ENCODE peak calls at places on chromosomes 16 and 17, in nine cellular contexts. One of them, this sample, is unnamed.

GRCh38 chr17:8887834-8888703 is 20.6 kb upstream of the PIK3R6 start:
- DNase-seq in astrocyte of the cerebellum: no peak
- DNase-seq in T-helper 17 cell: no peak
- DNase-seq in NCI-H748 treated with DMSO at 0.1 percent for 48 hours: no peak
- DNase-seq in AG04450: no peak
- DNase-seq in omental fat pad: no peak
- DNase-seq in HuH-7.5: no peak
- DNase-seq in mammary epithelial cell: no peak
- DNase-seq in mucosa of gallbladder: peak
- DNase-seq in this sample: no peak

GRCh38 chr16:57679768-57680167 is 11.7 kb downstream of the ADGRG3 start:
- DNase-seq in astrocyte of the cerebellum: no peak
- DNase-seq in T-helper 17 cell: no peak
- DNase-seq in NCI-H748 treated with DMSO at 0.1 percent for 48 hours: no peak
- DNase-seq in AG04450: no peak
- DNase-seq in omental fat pad: no peak
- DNase-seq in HuH-7.5: no peak
- DNase-seq in mammary epithelial cell: no peak
- DNase-seq in mucosa of gallbladder: no peak
- DNase-seq in this sample: no peak

GRCh38 chr17:15392326-15392739 is 50.9 kb upstream of the TEKT3 start:
- DNase-seq in astrocyte of the cerebellum: peak
- DNase-seq in T-helper 17 cell: no peak
- DNase-seq in NCI-H748 treated with DMSO at 0.1 percent for 48 hours: no peak
- DNase-seq in AG04450: peak
- DNase-seq in omental fat pad: no peak
- DNase-seq in HuH-7.5: no peak
- DNase-seq in mammary epithelial cell: peak
- DNase-seq in mucosa of gallbladder: no peak
- DNase-seq in this sample: no peak

GRCh38 chr17:77034677-77035424 is 105.9 kb upstream of the SEC14L1 start:
- DNase-seq in astrocyte of the cerebellum: no peak
- DNase-seq in T-helper 17 cell: no peak
- DNase-seq in NCI-H748 treated with DMSO at 0.1 percent for 48 hours: no peak
- DNase-seq in AG04450: no peak
- DNase-seq in omental fat pad: no peak
- DNase-seq in HuH-7.5: no peak
- DNase-seq in mammary epithelial cell: no peak
- DNase-seq in mucosa of gallbladder: no peak
- DNase-seq in this sample: no peak

GRCh38 chr16:55605756-55606155 is 39.3 kb downstream of the CAPNS2 start:
- DNase-seq in astrocyte of the cerebellum: no peak
- DNase-seq in T-helper 17 cell: no peak
- DNase-seq in NCI-H748 treated with DMSO at 0.1 percent for 48 hours: no peak
- DNase-seq in AG04450: no peak
- DNase-seq in omental fat pad: no peak
- DNase-seq in HuH-7.5: no peak
- DNase-seq in mammary epithelial cell: no peak
- DNase-seq in mucosa of gallbladder: no peak
- DNase-seq in this sample: no peak

GRCh38 chr16:27723711-27724490 is 174.0 kb downstream of the KATNIP start:
- DNase-seq in astrocyte of the cerebellum: no peak
- DNase-seq in T-helper 17 cell: no peak
- DNase-seq in NCI-H748 treated with DMSO at 0.1 percent for 48 hours: no peak
- DNase-seq in AG04450: no peak
- DNase-seq in omental fat pad: no peak
- DNase-seq in HuH-7.5: no peak
- DNase-seq in mammary epithelial cell: no peak
- DNase-seq in mucosa of gallbladder: no peak
- DNase-seq in this sample: peak

GRCh38 chr17:17146791-17147406 is 59.2 kb downstream of the PLD6 start:
- DNase-seq in astrocyte of the cerebellum: no peak
- DNase-seq in T-helper 17 cell: no peak
- DNase-seq in NCI-H748 treated with DMSO at 0.1 percent for 48 hours: no peak
- DNase-seq in AG04450: no peak
- DNase-seq in omental fat pad: no peak
- DNase-seq in HuH-7.5: peak
- DNase-seq in mammary epithelial cell: no peak
- DNase-seq in mucosa of gallbladder: no peak
- DNase-seq in this sample: no peak

GRCh38 chr16:88566158-88566557 is 4.0 kb upstream of the ZC3H18 start:
- DNase-seq in astrocyte of the cerebellum: no peak
- DNase-seq in T-helper 17 cell: no peak
- DNase-seq in NCI-H748 treated with DMSO at 0.1 percent for 48 hours: no peak
- DNase-seq in AG04450: peak
- DNase-seq in omental fat pad: no peak
- DNase-seq in HuH-7.5: no peak
- DNase-seq in mammary epithelial cell: peak
- DNase-seq in mucosa of gallbladder: no peak
- DNase-seq in this sample: no peak

GRCh38 chr16:8676160-8676547 is 1.7 kb downstream of the ABAT start:
- DNase-seq in astrocyte of the cerebellum: no peak
- DNase-seq in T-helper 17 cell: no peak
- DNase-seq in NCI-H748 treated with DMSO at 0.1 percent for 48 hours: no peak
- DNase-seq in AG04450: no peak
- DNase-seq in omental fat pad: no peak
- DNase-seq in HuH-7.5: no peak
- DNase-seq in mammary epithelial cell: no peak
- DNase-seq in mucosa of gallbladder: no peak
- DNase-seq in this sample: no peak

GRCh38 chr17:80613732-80614071 is 69.1 kb downstream of the RPTOR start:
- DNase-seq in astrocyte of the cerebellum: no peak
- DNase-seq in T-helper 17 cell: no peak
- DNase-seq in NCI-H748 treated with DMSO at 0.1 percent for 48 hours: peak
- DNase-seq in AG04450: no peak
- DNase-seq in omental fat pad: no peak
- DNase-seq in HuH-7.5: no peak
- DNase-seq in mammary epithelial cell: no peak
- DNase-seq in mucosa of gallbladder: no peak
- DNase-seq in this sample: no peak

GRCh38 chr17:1946021-1946932 is 78.9 kb downstream of the RTN4RL1 start:
- DNase-seq in astrocyte of the cerebellum: no peak
- DNase-seq in T-helper 17 cell: no peak
- DNase-seq in NCI-H748 treated with DMSO at 0.1 percent for 48 hours: no peak
- DNase-seq in AG04450: no peak
- DNase-seq in omental fat pad: no peak
- DNase-seq in HuH-7.5: no peak
- DNase-seq in mammary epithelial cell: no peak
- DNase-seq in mucosa of gallbladder: no peak
- DNase-seq in this sample: no peak

GRCh38 chr16:70759666-70760065 is 41.3 kb downstream of the VAC14 start:
- DNase-seq in astrocyte of the cerebellum: no peak
- DNase-seq in T-helper 17 cell: no peak
- DNase-seq in NCI-H748 treated with DMSO at 0.1 percent for 48 hours: no peak
- DNase-seq in AG04450: no peak
- DNase-seq in omental fat pad: no peak
- DNase-seq in HuH-7.5: no peak
- DNase-seq in mammary epithelial cell: no peak
- DNase-seq in mucosa of gallbladder: no peak
- DNase-seq in this sample: no peak

GRCh38 chr17:57062865-57063264 is 22.2 kb upstream of the AKAP1 start:
- DNase-seq in astrocyte of the cerebellum: no peak
- DNase-seq in T-helper 17 cell: no peak
- DNase-seq in NCI-H748 treated with DMSO at 0.1 percent for 48 hours: no peak
- DNase-seq in AG04450: no peak
- DNase-seq in omental fat pad: no peak
- DNase-seq in HuH-7.5: no peak
- DNase-seq in mammary epithelial cell: no peak
- DNase-seq in mucosa of gallbladder: no peak
- DNase-seq in this sample: no peak

GRCh38 chr17:73998246-73999220 is 204.9 kb upstream of the RPL38 start:
- DNase-seq in astrocyte of the cerebellum: no peak
- DNase-seq in T-helper 17 cell: peak
- DNase-seq in NCI-H748 treated with DMSO at 0.1 percent for 48 hours: peak
- DNase-seq in AG04450: no peak
- DNase-seq in omental fat pad: no peak
- DNase-seq in HuH-7.5: peak
- DNase-seq in mammary epithelial cell: peak
- DNase-seq in mucosa of gallbladder: peak
- DNase-seq in this sample: no peak

GRCh38 chr16:81784042-81784785 is 5.1 kb downstream of the PLCG2 start:
- DNase-seq in astrocyte of the cerebellum: no peak
- DNase-seq in T-helper 17 cell: no peak
- DNase-seq in NCI-H748 treated with DMSO at 0.1 percent for 48 hours: no peak
- DNase-seq in AG04450: no peak
- DNase-seq in omental fat pad: no peak
- DNase-seq in HuH-7.5: no peak
- DNase-seq in mammary epithelial cell: no peak
- DNase-seq in mucosa of gallbladder: no peak
- DNase-seq in this sample: no peak

GRCh38 chr16:82892327-82892726 is 265.6 kb downstream of the CDH13 start:
- DNase-seq in astrocyte of the cerebellum: no peak
- DNase-seq in T-helper 17 cell: no peak
- DNase-seq in NCI-H748 treated with DMSO at 0.1 percent for 48 hours: no peak
- DNase-seq in AG04450: no peak
- DNase-seq in omental fat pad: no peak
- DNase-seq in HuH-7.5: no peak
- DNase-seq in mammary epithelial cell: no peak
- DNase-seq in mucosa of gallbladder: no peak
- DNase-seq in this sample: no peak

GRCh38 chr17:77864234-77865108 is 94.0 kb upstream of the TNRC6C start:
- DNase-seq in astrocyte of the cerebellum: no peak
- DNase-seq in T-helper 17 cell: no peak
- DNase-seq in NCI-H748 treated with DMSO at 0.1 percent for 48 hours: no peak
- DNase-seq in AG04450: no peak
- DNase-seq in omental fat pad: no peak
- DNase-seq in HuH-7.5: no peak
- DNase-seq in mammary epithelial cell: no peak
- DNase-seq in mucosa of gallbladder: no peak
- DNase-seq in this sample: no peak

GRCh38 chr17:29102046-29102445 is 59.1 kb downstream of the PIPOX start:
- DNase-seq in astrocyte of the cerebellum: no peak
- DNase-seq in T-helper 17 cell: no peak
- DNase-seq in NCI-H748 treated with DMSO at 0.1 percent for 48 hours: no peak
- DNase-seq in AG04450: no peak
- DNase-seq in omental fat pad: no peak
- DNase-seq in HuH-7.5: no peak
- DNase-seq in mammary epithelial cell: no peak
- DNase-seq in mucosa of gallbladder: no peak
- DNase-seq in this sample: no peak

GRCh38 chr16:30115238-30115637 is 1.9 kb upstream of the GDPD3 start:
- DNase-seq in astrocyte of the cerebellum: no peak
- DNase-seq in T-helper 17 cell: no peak
- DNase-seq in NCI-H748 treated with DMSO at 0.1 percent for 48 hours: no peak
- DNase-seq in AG04450: no peak
- DNase-seq in omental fat pad: no peak
- DNase-seq in HuH-7.5: no peak
- DNase-seq in mammary epithelial cell: no peak
- DNase-seq in mucosa of gallbladder: peak
- DNase-seq in this sample: no peak

GRCh38 chr17:49914096-49914490 is 54.9 kb upstream of the DLX4 start:
- DNase-seq in astrocyte of the cerebellum: no peak
- DNase-seq in T-helper 17 cell: no peak
- DNase-seq in NCI-H748 treated with DMSO at 0.1 percent for 48 hours: no peak
- DNase-seq in AG04450: no peak
- DNase-seq in omental fat pad: no peak
- DNase-seq in HuH-7.5: no peak
- DNase-seq in mammary epithelial cell: no peak
- DNase-seq in mucosa of gallbladder: no peak
- DNase-seq in this sample: no peak

This sample was measured in LNCaP clone FGC.